ENCODE peak calls at places on chromosomes 4 and X, in five cellular contexts. One of them, this sample, is unnamed.

GRCh38 chr4:159508917-159509500 is 406.1 kb downstream of the RAPGEF2 start:
- DNase-seq in neuronal stem cell: no peak
- DNase-seq in Right ventricle myocardium superior: no peak
- DNase-seq in hypothalamus: no peak
- DNase-seq in iPS-NIHi11: no peak
- DNase-seq in this sample: no peak

GRCh38 chr4:56821394-56822263 is at the start of gene SPINK2:
- DNase-seq in iPS-NIHi11: peak; percentile 95
- DNase-seq in Right ventricle myocardium superior: peak; percentile 47
- DNase-seq in neuronal stem cell: peak; percentile 42
- DNase-seq in hypothalamus: no peak
- DNase-seq in this sample: peak; percentile 73

GRCh38 chr4:20251061-20251795 is 477 bp upstream of the SLIT2 start:
- DNase-seq in Right ventricle myocardium superior: no peak
- DNase-seq in iPS-NIHi11: no peak
- DNase-seq in hypothalamus: no peak
- DNase-seq in neuronal stem cell: no peak
- DNase-seq in this sample: no peak

GRCh38 chr4:59979061-59979460 is 1221.1 kb upstream of the ADGRL3 start:
- DNase-seq in neuronal stem cell: no peak
- DNase-seq in hypothalamus: no peak
- DNase-seq in Right ventricle myocardium superior: no peak
- DNase-seq in iPS-NIHi11: no peak
- DNase-seq in this sample: no peak

GRCh38 chrX:8726031-8726652 is 5.8 kb downstream of the ANOS1 start:
- DNase-seq in Right ventricle myocardium superior: no peak
- DNase-seq in hypothalamus: no peak
- DNase-seq in iPS-NIHi11: no peak
- DNase-seq in neuronal stem cell: no peak
- DNase-seq in this sample: no peak

GRCh38 chr4:5651089-5651488 is 57.3 kb downstream of the EVC2 start:
- DNase-seq in hypothalamus: no peak
- DNase-seq in iPS-NIHi11: no peak
- DNase-seq in Right ventricle myocardium superior: no peak
- DNase-seq in neuronal stem cell: no peak
- DNase-seq in this sample: no peak

GRCh38 chrX:3939967-3940610 is 226.6 kb upstream of the PRKX start:
- DNase-seq in hypothalamus: no peak
- DNase-seq in neuronal stem cell: no peak
- DNase-seq in Right ventricle myocardium superior: no peak
- DNase-seq in iPS-NIHi11: peak; percentile 11
- DNase-seq in this sample: no peak

GRCh38 chr4:71872767-71873422 is 89.0 kb upstream of the GC start:
- DNase-seq in iPS-NIHi11: no peak
- DNase-seq in Right ventricle myocardium superior: no peak
- DNase-seq in neuronal stem cell: no peak
- DNase-seq in hypothalamus: no peak
- DNase-seq in this sample: no peak

GRCh38 chr4:53545238-53545637 is 46.0 kb downstream of the LNX1 start:
- DNase-seq in hypothalamus: no peak
- DNase-seq in neuronal stem cell: no peak
- DNase-seq in Right ventricle myocardium superior: no peak
- DNase-seq in iPS-NIHi11: no peak
- DNase-seq in this sample: no peak

GRCh38 chr4:25874641-25875040 is 11.9 kb upstream of the SEL1L3 start:
- DNase-seq in iPS-NIHi11: no peak
- DNase-seq in Right ventricle myocardium superior: no peak
- DNase-seq in neuronal stem cell: no peak
- DNase-seq in hypothalamus: no peak
- DNase-seq in this sample: no peak

GRCh38 chrX:357693-358471 is 28.8 kb downstream of the PPP2R3B start:
- DNase-seq in iPS-NIHi11: no peak
- DNase-seq in neuronal stem cell: no peak
- DNase-seq in hypothalamus: no peak
- DNase-seq in Right ventricle myocardium superior: peak; percentile 32
- DNase-seq in this sample: peak; percentile 26

GRCh38 chrX:129534816-129535578 is 5.1 kb upstream of the OCRL start:
- DNase-seq in hypothalamus: no peak
- DNase-seq in Right ventricle myocardium superior: no peak
- DNase-seq in neuronal stem cell: no peak
- DNase-seq in iPS-NIHi11: no peak
- DNase-seq in this sample: no peak

GRCh38 chrX:39675619-39676018 is 422.1 kb downstream of the BCOR start:
- DNase-seq in iPS-NIHi11: no peak
- DNase-seq in neuronal stem cell: no peak
- DNase-seq in hypothalamus: no peak
- DNase-seq in Right ventricle myocardium superior: peak; percentile 77
- DNase-seq in this sample: no peak

GRCh38 chr4:40672528-40673522 is 43.2 kb upstream of the RBM47 start:
- DNase-seq in iPS-NIHi11: peak; percentile 45
- DNase-seq in hypothalamus: no peak
- DNase-seq in Right ventricle myocardium superior: no peak
- DNase-seq in neuronal stem cell: peak; percentile 79
- DNase-seq in this sample: peak; percentile 27

GRCh38 chr4:168743131-168743530 is 246.3 kb downstream of the PALLD start:
- DNase-seq in hypothalamus: no peak
- DNase-seq in iPS-NIHi11: no peak
- DNase-seq in neuronal stem cell: no peak
- DNase-seq in Right ventricle myocardium superior: no peak
- DNase-seq in this sample: no peak

GRCh38 chr4:89871211-89871610 is 23.4 kb upstream of the MMRN1 start:
- DNase-seq in neuronal stem cell: peak; percentile 26
- DNase-seq in Right ventricle myocardium superior: no peak
- DNase-seq in iPS-NIHi11: no peak
- DNase-seq in hypothalamus: no peak
- DNase-seq in this sample: no peak

GRCh38 chr4:8732092-8732491 is 139.5 kb downstream of the CPZ start:
- DNase-seq in iPS-NIHi11: no peak
- DNase-seq in neuronal stem cell: no peak
- DNase-seq in Right ventricle myocardium superior: no peak
- DNase-seq in hypothalamus: no peak
- DNase-seq in this sample: no peak

GRCh38 chrX:48468693-48469691 is 1.1 kb downstream of the SLC38A5 start:
- DNase-seq in iPS-NIHi11: no peak
- DNase-seq in hypothalamus: no peak
- DNase-seq in Right ventricle myocardium superior: no peak
- DNase-seq in neuronal stem cell: no peak
- DNase-seq in this sample: peak; percentile 66

GRCh38 chr4:1448589-1449420 is 42.6 kb upstream of the NKX1-1 start:
- DNase-seq in hypothalamus: no peak
- DNase-seq in iPS-NIHi11: peak; percentile 18
- DNase-seq in Right ventricle myocardium superior: no peak
- DNase-seq in neuronal stem cell: no peak
- DNase-seq in this sample: no peak

GRCh38 chr4:182925298-182925738 is 8.1 kb upstream of the DCTD start:
- DNase-seq in Right ventricle myocardium superior: peak; percentile 77
- DNase-seq in iPS-NIHi11: peak; percentile 58
- DNase-seq in neuronal stem cell: peak; percentile 33
- DNase-seq in hypothalamus: no peak
- DNase-seq in this sample: peak; percentile 56

GRCh38 chr4:146699910-146700309 is 61.2 kb downstream of the POU4F2 start:
- DNase-seq in hypothalamus: no peak
- DNase-seq in Right ventricle myocardium superior: no peak
- DNase-seq in neuronal stem cell: no peak
- DNase-seq in iPS-NIHi11: no peak
- DNase-seq in this sample: no peak

GRCh38 chr4:139506774-139507173 is 49.2 kb downstream of the SETD7 start:
- DNase-seq in iPS-NIHi11: no peak
- DNase-seq in neuronal stem cell: no peak
- DNase-seq in Right ventricle myocardium superior: no peak
- DNase-seq in hypothalamus: no peak
- DNase-seq in this sample: no peak

GRCh38 chr4:111854494-111855087 is 290.7 kb upstream of the FAM241A start:
- DNase-seq in iPS-NIHi11: peak; percentile 21
- DNase-seq in neuronal stem cell: peak; percentile 21
- DNase-seq in hypothalamus: no peak
- DNase-seq in Right ventricle myocardium superior: no peak
- DNase-seq in this sample: no peak

GRCh38 chrX:18353931-18354368 is 538 bp downstream of the SCML2 start:
- DNase-seq in iPS-NIHi11: peak; percentile 50
- DNase-seq in hypothalamus: no peak
- DNase-seq in neuronal stem cell: peak; percentile 11
- DNase-seq in Right ventricle myocardium superior: no peak
- DNase-seq in this sample: peak; percentile 17

GRCh38 chr4:152258391-152258790 is 277.5 kb downstream of the FBXW7 start:
- DNase-seq in hypothalamus: no peak
- DNase-seq in iPS-NIHi11: no peak
- DNase-seq in Right ventricle myocardium superior: no peak
- DNase-seq in neuronal stem cell: no peak
- DNase-seq in this sample: no peak

GRCh38 chr4:138650917-138651564 is 364.5 kb upstream of the NOCT start:
- DNase-seq in iPS-NIHi11: no peak
- DNase-seq in Right ventricle myocardium superior: no peak
- DNase-seq in hypothalamus: no peak
- DNase-seq in neuronal stem cell: no peak
- DNase-seq in this sample: no peak

GRCh38 chrX:38458071-38458470 is 103.3 kb upstream of the TSPAN7 start:
- DNase-seq in hypothalamus: no peak
- DNase-seq in Right ventricle myocardium superior: no peak
- DNase-seq in neuronal stem cell: no peak
- DNase-seq in iPS-NIHi11: no peak
- DNase-seq in this sample: no peak

GRCh38 chr4:140237616-140238352 is 83.8 kb upstream of the MAML3 start:
- DNase-seq in hypothalamus: peak; percentile 35
- DNase-seq in iPS-NIHi11: peak; percentile 85
- DNase-seq in Right ventricle myocardium superior: peak; percentile 91
- DNase-seq in neuronal stem cell: peak; percentile 84
- DNase-seq in this sample: no peak

GRCh38 chr4:115082633-115083032 is 30.8 kb downstream of the NDST4 start:
- DNase-seq in Right ventricle myocardium superior: no peak
- DNase-seq in neuronal stem cell: no peak
- DNase-seq in iPS-NIHi11: no peak
- DNase-seq in hypothalamus: no peak
- DNase-seq in this sample: no peak

GRCh38 chr4:124762956-124763355 is 50.4 kb upstream of the ANKRD50 start:
- DNase-seq in neuronal stem cell: no peak
- DNase-seq in hypothalamus: no peak
- DNase-seq in Right ventricle myocardium superior: no peak
- DNase-seq in iPS-NIHi11: no peak
- DNase-seq in this sample: no peak

GRCh38 chr4:152360045-152360410 is 175.9 kb downstream of the FBXW7 start:
- DNase-seq in neuronal stem cell: no peak
- DNase-seq in iPS-NIHi11: no peak
- DNase-seq in Right ventricle myocardium superior: no peak
- DNase-seq in hypothalamus: no peak
- DNase-seq in this sample: no peak

GRCh38 chr4:41232406-41232805 is 18.1 kb upstream of the APBB2 start:
- DNase-seq in neuronal stem cell: no peak
- DNase-seq in Right ventricle myocardium superior: no peak
- DNase-seq in iPS-NIHi11: no peak
- DNase-seq in hypothalamus: no peak
- DNase-seq in this sample: no peak

This sample was measured in stimulated activated naive CD8-positive, alpha-beta T cell treated with anti-CD3 and anti-CD28 coated beads, Interleukin-15, Interleukin-2, amounts not matched to agents 100 U/mL and 50 U/mL, for 24 hours.